ENCODE peak calls at places on chromosomes 7 and 10, in eight cellular contexts. B is uterus; W is lung microvascular endothelial cell; Z is type B pancreatic cell; L is occipital lobe; I is stimulated activated CD8-positive, alpha-beta memory T cell treated with anti-CD3 and anti-CD28 coated beads, Interleukin-15, amount 100 ng/mL, for 24 hours; H is effector memory CD4-positive, alpha-beta T cell; O is SK-MEL-5. V is an unnamed sample.

GRCh38 chr7:106518986-106519385 is 142.0 kb downstream of the CCDC71L start:
- DNase-seq in B (no peak), W (no peak), Z (no peak), L (no peak), I (no peak), H (no peak), O (no peak), V (no peak)

GRCh38 chr7:128777156-128778123 is 1.8 kb upstream of the OPN1SW start:
- DNase-seq in B (no peak), W (no peak), Z (no peak), L (no peak), I (no peak), H (no peak), O (no peak), V (no peak)

GRCh38 chr7:23687011-23687410 is 7.0 kb downstream of the FAM221A start:
- DNase-seq in B (no peak), W (no peak), Z (no peak), L (no peak), I (no peak), H (no peak), O (no peak), V (no peak)

GRCh38 chr10:102633282-102633681 is 11.0 kb upstream of the TRIM8 start:
- DNase-seq in B (no peak), W (peak), Z (no peak), L (no peak), I (no peak), H (no peak), O (no peak), V (no peak)

GRCh38 chr7:12315049-12315448 is 88.6 kb downstream of the VWDE start:
- DNase-seq in B (no peak), W (no peak), Z (no peak), L (no peak), I (no peak), H (no peak), O (no peak), V (no peak)

GRCh38 chr10:117609095-117609821 is 66.7 kb downstream of the EMX2 start:
- DNase-seq in B (peak), W (no peak), Z (no peak), L (no peak), I (no peak), H (no peak), O (no peak), V (no peak)

GRCh38 chr7:6167004-6167551 is 105.3 kb downstream of the CYTH3 start:
- DNase-seq in B (no peak), W (no peak), Z (no peak), L (no peak), I (no peak), H (no peak), O (no peak), V (no peak)

GRCh38 chr7:111436608-111437007 is 125.7 kb downstream of the IMMP2L start:
- DNase-seq in B (no peak), W (no peak), Z (no peak), L (no peak), I (no peak), H (no peak), O (no peak), V (no peak)

GRCh38 chr10:112628951-112629604 is 182.1 kb downstream of the VTI1A start:
- DNase-seq in B (no peak), W (no peak), Z (no peak), L (no peak), I (no peak), H (no peak), O (no peak), V (no peak)

GRCh38 chr10:84008878-84009277 is 130.4 kb upstream of the GHITM start:
- DNase-seq in B (no peak), W (peak), Z (no peak), L (no peak), I (peak), H (no peak), O (peak), V (no peak)

GRCh38 chr10:62843591-62843990 is 27.4 kb upstream of the EGR2 start:
- DNase-seq in B (no peak), W (no peak), Z (no peak), L (no peak), I (no peak), H (no peak), O (peak), V (no peak)

GRCh38 chr7:14691034-14691433 is 211.5 kb downstream of the DGKB start:
- DNase-seq in B (no peak), W (no peak), Z (no peak), L (no peak), I (no peak), H (no peak), O (no peak), V (no peak)

GRCh38 chr7:815284-816216 is 16.7 kb upstream of the SUN1 start:
- DNase-seq in B (peak), W (no peak), Z (peak), L (no peak), I (no peak), H (peak), O (peak), V (no peak)

GRCh38 chr7:88223265-88223664 is 3.4 kb upstream of the SRI start:
- DNase-seq in B (no peak), W (no peak), Z (no peak), L (no peak), I (no peak), H (no peak), O (no peak), V (no peak)

GRCh38 chr7:104943502-104944343 is 70.3 kb upstream of the KMT2E start:
- DNase-seq in B (peak), W (peak), Z (no peak), L (no peak), I (peak), H (peak), O (peak), V (no peak)

GRCh38 chr7:45897042-45897690 is 8.9 kb downstream of the IGFBP1 start:
- DNase-seq in B (no peak), W (no peak), Z (no peak), L (no peak), I (no peak), H (no peak), O (no peak), V (no peak)

GRCh38 chr7:105030447-105030846 is 16.4 kb downstream of the KMT2E start:
- DNase-seq in B (no peak), W (no peak), Z (no peak), L (no peak), I (no peak), H (no peak), O (no peak), V (no peak)